ENCODE peak calls at places on chromosomes 7 and 10, in eight cellular contexts. W is uterus, J is endothelial cell, C is SK-N-SH, I is lung, F is epithelial cell of esophagus, M is OCI-LY7, B is A549. Y is an unnamed sample.

GRCh38 chr10:106175760-106176377 is 988.6 kb downstream of the SORCS1 start:
- DNase-seq in M (peak), C (no peak), B (peak), F (peak), W (no peak), J (no peak), I (no peak), Y (peak)

GRCh38 chr10:33666686-33667480 is 332.4 kb upstream of the NRP1 start:
- DNase-seq in J (no peak), B (no peak), C (no peak), F (no peak), I (no peak), W (no peak), M (no peak), Y (no peak)

GRCh38 chr7:82534687-82535086 is 91.1 kb upstream of the CACNA2D1 start:
- DNase-seq in W (no peak), J (no peak), M (no peak), B (peak), C (no peak), F (peak), I (no peak), Y (no peak)

GRCh38 chr10:119384127-119384526 is 158.4 kb downstream of the RGS10 start:
- DNase-seq in F (no peak), J (no peak), I (no peak), C (no peak), B (no peak), W (no peak), M (peak), Y (no peak)

GRCh38 chr7:18648849-18649758 is 153.6 kb downstream of the HDAC9 start:
- DNase-seq in I (no peak), F (no peak), M (no peak), B (no peak), W (no peak), J (no peak), C (no peak), Y (no peak)

GRCh38 chr7:96169439-96169838 is 152.5 kb downstream of the SLC25A13 start:
- DNase-seq in M (no peak), W (no peak), B (no peak), C (no peak), J (peak), F (no peak), I (no peak), Y (no peak)

GRCh38 chr7:159010951-159011820 is 133.5 kb downstream of the VIPR2 start:
- DNase-seq in C (no peak), B (no peak), J (no peak), F (no peak), M (no peak), W (no peak), I (no peak), Y (no peak)

GRCh38 chr10:106053031-106053430 is 1111.5 kb downstream of the SORCS1 start:
- DNase-seq in J (no peak), I (no peak), B (no peak), C (no peak), F (no peak), M (no peak), W (no peak), Y (no peak)

GRCh38 chr7:5694221-5694754 is 87.2 kb downstream of the RNF216 start:
- DNase-seq in J (no peak), M (no peak), W (peak), F (peak), C (no peak), I (no peak), B (no peak), Y (no peak)

GRCh38 chr7:70694357-70694908 is 437.5 kb upstream of the GALNT17 start:
- DNase-seq in B (peak), W (no peak), C (peak), M (peak), J (peak), I (peak), F (peak), Y (peak)

GRCh38 chr7:3482147-3482921 is 181.3 kb downstream of the SDK1 start:
- DNase-seq in B (peak), F (peak), J (peak), I (no peak), C (peak), M (peak), W (no peak), Y (no peak)

GRCh38 chr7:816300-816750 is 16.0 kb upstream of the SUN1 start:
- DNase-seq in J (peak), C (peak), I (peak), B (peak), F (peak), M (peak), W (peak), Y (peak)

GRCh38 chr7:93949468-93949867 is 27.9 kb downstream of the GNG11 start:
- DNase-seq in F (peak), J (no peak), W (no peak), B (peak), M (no peak), I (no peak), C (peak), Y (no peak)

GRCh38 chr10:10432306-10433035 is 585.2 kb upstream of the CELF2 start:
- DNase-seq in B (no peak), C (no peak), F (no peak), I (no peak), J (no peak), M (no peak), W (no peak), Y (no peak)

GRCh38 chr10:68153473-68154210 is 44.4 kb downstream of the MYPN start:
- DNase-seq in W (no peak), I (peak), C (peak), M (no peak), J (no peak), B (peak), F (peak), Y (no peak)

GRCh38 chr10:14185501-14186045 is 145.2 kb downstream of the FRMD4A start:
- DNase-seq in B (peak), W (no peak), J (peak), I (no peak), C (no peak), M (peak), F (peak), Y (peak)

GRCh38 chr10:36606234-36606839 is 519.1 kb upstream of the ANKRD30A start:
- DNase-seq in B (no peak), C (no peak), M (no peak), F (peak), W (no peak), J (no peak), I (no peak), Y (no peak)

GRCh38 chr7:38723327-38723726 is 92.2 kb upstream of the AMPH start:
- DNase-seq in I (no peak), W (no peak), M (no peak), B (no peak), J (no peak), F (no peak), C (no peak), Y (no peak)

GRCh38 chr10:132418520-132419416 is 21.8 kb downstream of the PWWP2B start:
- DNase-seq in I (peak), J (no peak), B (peak), W (no peak), F (peak), C (peak), M (peak), Y (no peak)

GRCh38 chr7:36084485-36085091 is 68.5 kb upstream of the EEPD1 start:
- DNase-seq in F (peak), B (peak), I (no peak), W (peak), C (peak), J (peak), M (no peak), Y (no peak)

GRCh38 chr7:135704698-135705097 is 23.3 kb downstream of the SLC13A4 start:
- DNase-seq in M (no peak), J (no peak), C (no peak), I (no peak), B (no peak), W (no peak), F (no peak), Y (no peak)

GRCh38 chr10:98249134-98249533 is 18.9 kb downstream of the LOXL4 start:
- DNase-seq in F (no peak), B (no peak), I (no peak), C (no peak), J (no peak), M (no peak), W (no peak), Y (no peak)

GRCh38 chr10:14009315-14010082 is 321.2 kb downstream of the FRMD4A start:
- DNase-seq in F (peak), C (peak), W (no peak), I (no peak), B (no peak), J (no peak), M (no peak), Y (peak)

GRCh38 chr10:129104266-129105045 is 362.6 kb upstream of the MGMT start:
- DNase-seq in W (no peak), I (peak), B (no peak), C (no peak), J (no peak), F (peak), M (no peak), Y (no peak)

GRCh38 chr10:58081353-58081752 is 186.3 kb downstream of the IPMK start:
- DNase-seq in I (no peak), W (no peak), F (no peak), B (no peak), J (no peak), C (no peak), M (no peak), Y (no peak)

GRCh38 chr7:98815313-98815712 is 54.5 kb downstream of the TMEM130 start:
- DNase-seq in M (no peak), F (no peak), I (no peak), B (no peak), W (no peak), C (no peak), J (no peak), Y (no peak)

GRCh38 chr7:127392182-127392565 is 334 bp downstream of the ZNF800 start:
- DNase-seq in J (peak), W (peak), F (peak), B (peak), C (peak), M (peak), I (peak), Y (peak)

GRCh38 chr7:56092789-56093531 is at the start of gene PHKG1:
- DNase-seq in J (no peak), C (peak), I (peak), B (peak), M (no peak), W (peak), F (peak), Y (peak)
- TF ChIP-seq CTCF in J (no peak), C (peak), I (no peak), B (peak), M (peak), W (peak), F (peak), Y (no peak)

GRCh38 chr7:136874393-136875032 is 6.1 kb downstream of the CHRM2 start:
- DNase-seq in F (peak), W (no peak), B (peak), C (peak), J (no peak), M (peak), I (no peak), Y (no peak)
- TF ChIP-seq CTCF in F (peak), W (no peak), B (peak), C (peak), J (peak), M (peak), I (no peak), Y (no peak)

GRCh38 chr10:49369216-49370162 is 26.4 kb downstream of the DRGX start:
- DNase-seq in M (no peak), W (no peak), C (no peak), B (no peak), I (peak), J (no peak), F (no peak), Y (no peak)

GRCh38 chr10:49365675-49366415 is 30.0 kb downstream of the DRGX start:
- DNase-seq in F (no peak), M (no peak), W (no peak), C (no peak), J (peak), B (no peak), I (peak), Y (no peak)

GRCh38 chr10:49368256-49368655 is 27.6 kb downstream of the DRGX start:
- DNase-seq in B (no peak), W (no peak), C (no peak), I (peak), F (no peak), M (no peak), J (no peak), Y (no peak)

GRCh38 chr10:49366460-49366859 is 29.4 kb downstream of the DRGX start:
- DNase-seq in B (no peak), J (no peak), C (no peak), F (no peak), M (no peak), W (no peak), I (no peak), Y (no peak)

DNA sequence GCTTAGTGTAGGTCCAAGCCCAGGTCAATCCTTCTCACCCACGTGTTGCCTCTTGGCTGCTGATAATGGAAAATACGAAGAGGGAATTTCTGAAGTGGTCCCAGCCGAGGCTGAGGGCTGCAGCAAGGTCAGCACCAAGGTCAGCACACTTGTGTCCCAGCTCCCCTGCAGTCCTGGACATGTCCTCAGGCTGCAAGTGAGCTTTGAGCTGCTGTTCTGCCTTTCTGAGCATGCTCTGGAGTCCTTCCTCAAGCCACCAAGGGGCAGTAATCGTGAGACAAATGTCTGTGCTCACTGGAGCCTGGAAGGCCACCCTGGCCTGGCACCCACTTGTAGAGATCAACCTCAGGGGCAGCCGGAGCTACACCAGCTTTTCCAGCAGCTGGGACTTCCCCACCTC is 28.3 kb downstream of the DRGX start:
- DNase-seq in B (no peak), J (no peak), C (no peak), I (no peak), F (no peak), W (no peak), M (no peak), Y (no peak)
- TF ChIP-seq CTCF in B (no peak), J (no peak), C (no peak), I (no peak), F (no peak), W (no peak), M (no peak), Y (no peak)

GRCh38 chr7:120941064-120941463 is 9.5 kb upstream of the ING3 start:
- DNase-seq in I (no peak), F (peak), C (no peak), M (peak), B (no peak), J (no peak), W (no peak), Y (no peak)
- TF ChIP-seq CTCF in I (no peak), F (peak), C (peak), M (peak), B (peak), J (no peak), W (no peak), Y (peak)

Y was measured in GM13976.